ENCODE peak calls at places on chromosomes 7 and 10, in four cellular contexts. Z is body of pancreas, L is AG04450, Y is right cardiac atrium. N is an unnamed sample.

GRCh38 chr7:132485600-132486594 is 90.4 kb downstream of the PLXNA4 start:
- DNase-seq in L (no peak), Y (peak), Z (peak), N (no peak)

GRCh38 chr7:114976666-114977065 is 54.8 kb downstream of the MDFIC start:
- DNase-seq in L (no peak), Z (no peak), Y (no peak), N (no peak)

GRCh38 chr10:127553431-127553830 is 4.3 kb downstream of the NPS start:
- DNase-seq in Z (no peak), Y (no peak), L (no peak), N (no peak)

GRCh38 chr7:144622751-144623150 is 213.1 kb downstream of the TPK1 start:
- DNase-seq in L (no peak), Z (no peak), Y (no peak), N (no peak)

GRCh38 chr10:92756233-92757065 is 66.7 kb downstream of the HHEX start:
- DNase-seq in Y (no peak), Z (no peak), L (no peak), N (no peak)

GRCh38 chr7:51324206-51324884 is 7.7 kb upstream of the COBL start:
- DNase-seq in L (no peak), Y (no peak), Z (no peak), N (no peak)

GRCh38 chr7:7798510-7798909 is 80.1 kb upstream of the RPA3 start:
- DNase-seq in Y (no peak), L (no peak), Z (no peak), N (no peak)

GRCh38 chr7:44595934-44596635 is 10.3 kb upstream of the OGDH start:
- DNase-seq in Y (no peak), L (no peak), Z (no peak), N (no peak)

GRCh38 chr10:103740683-103741082 is 114.7 kb downstream of the SH3PXD2A start:
- DNase-seq in L (no peak), Y (peak), Z (no peak), N (no peak)

GRCh38 chr7:74480861-74481417 is 27.2 kb downstream of the GTF2IRD1 start:
- DNase-seq in Z (peak), L (peak), Y (peak), N (no peak)

GRCh38 chr10:85849315-85849714 is 517.3 kb downstream of the GRID1 start:
- DNase-seq in Z (no peak), L (no peak), Y (no peak), N (no peak)

GRCh38 chr10:110704906-110705476 is 60.9 kb downstream of the RBM20 start:
- DNase-seq in Z (no peak), L (no peak), Y (no peak), N (no peak)

GRCh38 chr10:116398224-116398623 is 29.4 kb upstream of the PNLIPRP3 start:
- DNase-seq in L (no peak), Y (no peak), Z (no peak), N (no peak)

GRCh38 chr7:108210796-108211195 is 80.6 kb upstream of the LAMB4 start:
- DNase-seq in L (no peak), Z (no peak), Y (no peak), N (no peak)

GRCh38 chr10:35328404-35329037 is 7.8 kb upstream of the CCNY start:
- DNase-seq in L (peak), Y (no peak), Z (no peak), N (peak)

GRCh38 chr10:88270871-88271713 is 312.0 kb downstream of the RNLS start:
- DNase-seq in L (no peak), Z (peak), Y (peak), N (no peak)

GRCh38 chr7:80529362-80529761 is 17.5 kb upstream of the GNAT3 start:
- DNase-seq in Z (no peak), L (no peak), Y (no peak), N (no peak)

GRCh38 chr10:62352356-62352963 is 21.7 kb upstream of the ZNF365 start:
- DNase-seq in L (no peak), Z (no peak), Y (no peak), N (peak)

GRCh38 chr10:131210181-131210580 is 101.3 kb downstream of the TCERG1L start:
- DNase-seq in L (no peak), Y (peak), Z (no peak), N (no peak)

GRCh38 chr10:68167271-68167670 is 58.0 kb downstream of the MYPN start:
- DNase-seq in L (no peak), Y (no peak), Z (no peak), N (no peak)

GRCh38 chr10:63703113-63703670 is 182.0 kb downstream of the REEP3 start:
- DNase-seq in Y (no peak), L (no peak), Z (peak), N (no peak)

GRCh38 chr7:133481676-133482075 is 228.8 kb downstream of the EXOC4 start:
- DNase-seq in L (peak), Y (no peak), Z (no peak), N (no peak)

GRCh38 chr10:79310911-79311573 is 36.2 kb upstream of the PPIF start:
- DNase-seq in Y (peak), L (no peak), Z (no peak), N (no peak)
- H3K27ac ChIP-seq in Y (no peak), L (no peak), Z (no peak), N (no peak)

DNA sequence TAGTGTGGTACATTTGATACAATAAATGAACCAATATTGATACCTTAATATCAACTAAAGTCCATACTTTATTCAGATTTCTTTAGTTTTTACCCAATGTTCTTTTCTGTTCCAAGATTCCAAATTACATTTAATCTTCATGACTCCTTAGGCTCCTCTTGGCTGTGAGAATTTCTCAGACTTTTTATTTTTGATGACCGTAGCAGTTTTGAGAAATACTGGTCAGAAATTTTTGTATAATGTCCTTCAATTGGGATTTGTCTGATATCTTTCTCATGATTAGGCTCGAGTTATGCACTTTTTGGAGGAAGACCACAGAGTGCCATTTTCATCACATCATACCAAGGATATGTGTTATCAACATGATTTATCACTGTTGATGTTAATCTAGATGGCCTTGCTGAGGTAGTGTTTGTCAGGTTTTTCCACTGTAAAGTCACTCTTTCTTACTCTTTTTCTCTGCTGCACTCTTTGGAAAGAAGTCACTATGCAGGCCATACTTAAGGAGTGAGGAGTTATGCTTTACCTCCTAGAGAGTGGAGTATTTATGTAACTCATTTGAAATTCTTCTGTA is 12.9 kb upstream of the ENTPD1 start:
- DNase-seq in L (no peak), Y (no peak), Z (no peak), N (no peak)
- H3K27ac ChIP-seq in L (no peak), Y (no peak), Z (no peak), N (no peak)

GRCh38 chr7:101617451-101618206 is 11.5 kb downstream of the MYL10 start:
- DNase-seq in Y (peak), Z (no peak), L (no peak), N (no peak)

GRCh38 chr7:101615446-101615845 is 13.7 kb downstream of the MYL10 start:
- DNase-seq in L (no peak), Y (no peak), Z (no peak), N (no peak)

GRCh38 chr7:101614098-101614938 is 14.8 kb downstream of the MYL10 start:
- DNase-seq in Y (peak), L (no peak), Z (no peak), N (no peak)

GRCh38 chr7:101612885-101613490 is 16.1 kb downstream of the MYL10 start:
- DNase-seq in Y (peak), L (no peak), Z (no peak), N (no peak)

GRCh38 chr7:101614939-101615302 is 14.2 kb downstream of the MYL10 start:
- DNase-seq in Z (no peak), L (no peak), Y (peak), N (no peak)
- H3K27ac ChIP-seq in Z (no peak), L (no peak), Y (no peak), N (no peak)

DNA sequence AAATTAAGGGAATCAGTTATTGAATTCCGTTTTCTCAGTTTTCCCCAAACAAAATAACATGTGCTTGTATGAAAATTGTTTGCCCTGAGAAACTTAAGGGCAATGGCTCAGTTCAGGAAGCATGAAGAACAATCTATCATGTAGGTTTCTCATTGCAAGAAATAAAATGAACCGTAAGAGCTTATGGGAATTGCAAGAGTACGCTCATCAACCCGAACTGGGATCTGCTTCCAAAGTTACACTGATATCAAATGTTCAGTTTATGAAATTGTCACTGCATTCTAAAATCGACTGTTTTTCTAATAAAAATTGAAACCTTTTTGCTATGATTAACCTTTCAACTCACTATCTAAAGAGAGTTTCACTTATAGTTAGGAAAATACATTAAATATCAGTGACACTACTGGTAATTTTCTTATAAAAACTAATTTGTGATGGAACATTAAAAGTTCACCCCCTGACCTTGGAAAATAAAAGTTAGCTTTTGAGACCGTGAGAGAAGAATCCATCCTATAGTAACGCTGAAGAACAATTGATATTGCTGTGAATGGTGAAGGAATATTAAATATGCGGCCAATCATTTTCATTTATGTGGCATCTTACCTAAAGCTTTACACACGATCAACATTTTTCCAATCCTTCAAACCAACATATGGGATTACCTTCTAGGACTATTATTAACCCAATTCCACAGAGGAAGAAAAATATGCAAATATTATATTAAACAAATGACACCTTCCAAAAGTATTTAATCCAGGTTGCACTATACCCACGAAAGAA is 2.3 kb downstream of the MEOX2 start:
- DNase-seq in Z (no peak), L (no peak), Y (no peak), N (no peak)
- H3K27ac ChIP-seq in Z (no peak), L (no peak), Y (no peak), N (no peak)

DNA sequence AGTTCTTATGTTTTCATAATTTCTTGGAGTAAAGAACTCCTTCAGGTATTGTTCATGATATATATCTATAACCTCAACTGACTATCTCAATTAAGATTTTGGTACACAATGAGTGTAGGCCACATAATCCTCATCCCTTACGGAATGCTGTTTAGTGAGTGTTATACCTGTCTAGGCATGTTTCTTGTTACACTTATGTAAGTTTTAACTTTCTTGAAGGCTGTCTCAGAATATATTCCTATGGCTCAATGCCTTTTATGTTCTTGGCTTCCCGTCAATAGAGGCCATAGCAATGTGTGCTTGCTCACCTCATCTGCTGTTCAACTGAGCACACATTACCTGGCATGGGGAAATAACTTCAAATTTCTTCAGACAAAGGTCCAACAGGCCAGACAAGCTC is 185.1 kb downstream of the CTTNBP2 start:
- DNase-seq in L (no peak), Y (no peak), Z (no peak), N (peak)
- H3K27ac ChIP-seq in L (no peak), Y (no peak), Z (no peak), N (peak)